ENCODE peak calls at places on chromosomes 16 and 17, in seven cellular contexts. X is WERI-Rb-1, N is dorsolateral prefrontal cortex, P is mammary epithelial cell, Y is HCT116, B is pancreas, I is substantia nigra. D is an unnamed sample.

GRCh38 chr17:74354123-74354522 is 7.5 kb downstream of the BTBD17 start:
- DNase-seq in B (no peak), N (no peak), X (peak; percentile 97), P (no peak), I (no peak), Y (peak; percentile 74), D (no peak)

GRCh38 chr16:86734559-86735480 is 156.5 kb downstream of the FOXL1 start:
- DNase-seq in Y (no peak), B (no peak), X (no peak), N (no peak), P (no peak), I (no peak), D (no peak)

GRCh38 chr17:63440127-63440769 is 5.9 kb downstream of the CYB561 start:
- DNase-seq in N (no peak), X (no peak), Y (no peak), P (no peak), B (no peak), I (no peak), D (no peak)

GRCh38 chr17:64442550-64442971 is 6.4 kb upstream of the MILR1 start:
- DNase-seq in B (no peak), I (no peak), X (no peak), N (no peak), Y (no peak), P (no peak), D (no peak)

GRCh38 chr17:39213852-39214251 is 11.9 kb downstream of the STAC2 start:
- DNase-seq in N (no peak), I (no peak), P (peak; percentile 58), X (no peak), B (no peak), Y (peak; percentile 86), D (peak; percentile 16)

GRCh38 chr17:4858880-4859260 is 25.7 kb downstream of the MINK1 start:
- DNase-seq in X (no peak), I (no peak), N (no peak), P (peak; percentile 93), Y (no peak), B (peak; percentile 51), D (no peak)

GRCh38 chr16:77579283-77579985 is 142.9 kb upstream of the NUDT7 start:
- DNase-seq in Y (no peak), B (no peak), P (no peak), X (no peak), N (no peak), I (no peak), D (no peak)

GRCh38 chr16:56352351-56353053 is 72.8 kb downstream of the AMFR start:
- DNase-seq in Y (no peak), I (no peak), N (no peak), P (no peak), B (no peak), X (no peak), D (no peak)

GRCh38 chr16:49924078-49924477 is 68.2 kb upstream of the ZNF423 start:
- DNase-seq in I (no peak), Y (peak; percentile 27), P (no peak), B (no peak), X (peak; percentile 14), N (peak; percentile 20), D (no peak)

GRCh38 chr17:48351916-48352332 is 78.1 kb downstream of the SKAP1 start:
- DNase-seq in B (no peak), X (no peak), I (no peak), P (peak; percentile 16), Y (peak; percentile 46), N (no peak), D (no peak)

GRCh38 chr17:3821101-3821500 is 20.1 kb upstream of the ITGAE start:
- DNase-seq in I (no peak), Y (no peak), N (no peak), B (no peak), P (no peak), X (no peak), D (no peak)

GRCh38 chr16:10181196-10182162 is 749 bp downstream of the GRIN2A start:
- DNase-seq in N (peak; percentile 74), Y (peak; percentile 21), I (peak; percentile 57), P (peak; percentile 63), X (peak; percentile 84), B (peak; percentile 73), D (peak; percentile 8)

GRCh38 chr17:32746280-32746679 is 130.6 kb downstream of the MYO1D start:
- DNase-seq in N (no peak), Y (no peak), X (no peak), P (no peak), B (no peak), I (no peak), D (no peak)

GRCh38 chr17:57675988-57676387 is 69.1 kb downstream of the CCDC182 start:
- DNase-seq in N (no peak), B (no peak), X (no peak), I (no peak), P (no peak), Y (no peak), D (no peak)

GRCh38 chr17:67555855-67556254 is 161.9 kb upstream of the NOL11 start:
- DNase-seq in I (no peak), X (peak; percentile 30), P (no peak), B (no peak), N (no peak), Y (no peak), D (no peak)

GRCh38 chr17:2856727-2857126 is 60.5 kb downstream of the RAP1GAP2 start:
- DNase-seq in I (no peak), Y (no peak), P (no peak), B (no peak), N (no peak), X (no peak), D (no peak)

GRCh38 chr16:76583466-76583865 is 306.3 kb downstream of the CNTNAP4 start:
- DNase-seq in I (no peak), N (peak; percentile 48), X (peak; percentile 78), B (peak; percentile 8), P (no peak), Y (no peak), D (no peak)

GRCh38 chr17:40218740-40219072 is 398 bp upstream of the WIPF2 start:
- DNase-seq in P (peak; percentile 41), I (peak; percentile 18), Y (peak; percentile 47), N (peak; percentile 88), B (peak; percentile 73), X (peak; percentile 93), D (no peak)

GRCh38 chr16:24573141-24573540 is 33.8 kb downstream of the RBBP6 start:
- DNase-seq in N (no peak), P (no peak), I (no peak), B (no peak), Y (no peak), X (no peak), D (no peak)

GRCh38 chr16:81583893-81584705 is 139.5 kb downstream of the CMIP start:
- DNase-seq in B (no peak), Y (peak; percentile 74), X (no peak), N (no peak), P (peak; percentile 79), I (no peak), D (no peak)

GRCh38 chr16:9297437-9298113 is 206.1 kb downstream of the HAPSTR1 start:
- DNase-seq in B (peak; percentile 24), N (no peak), Y (peak; percentile 34), P (no peak), X (peak; percentile 53), I (no peak), D (no peak)

GRCh38 chr17:45985447-45985846 is 13.6 kb upstream of the STH start:
- DNase-seq in X (no peak), B (no peak), P (no peak), N (no peak), I (no peak), Y (no peak), D (no peak)

GRCh38 chr17:83068641-83069570 is 10.5 kb upstream of the METRNL start:
- DNase-seq in B (no peak), Y (no peak), X (no peak), I (no peak), N (no peak), P (no peak), D (no peak)

GRCh38 chr16:2701272-2701671 is 18.8 kb downstream of the PRSS27 start:
- DNase-seq in I (no peak), B (no peak), Y (no peak), X (no peak), N (no peak), P (no peak), D (no peak)

GRCh38 chr17:31388770-31389672 is 2.5 kb upstream of the RAB11FIP4 start:
- DNase-seq in X (peak; percentile 47), N (no peak), Y (no peak), P (no peak), B (peak; percentile 32), I (no peak), D (no peak)

GRCh38 chr17:40352779-40353394 is 11.7 kb downstream of the GJD3 start:
- DNase-seq in B (no peak), P (no peak), Y (no peak), N (no peak), X (no peak), I (no peak), D (no peak)

GRCh38 chr17:33260638-33261037 is 32.5 kb downstream of the ASIC2 start:
- DNase-seq in P (no peak), B (no peak), I (no peak), X (no peak), Y (no peak), N (no peak), D (no peak)

DNA sequence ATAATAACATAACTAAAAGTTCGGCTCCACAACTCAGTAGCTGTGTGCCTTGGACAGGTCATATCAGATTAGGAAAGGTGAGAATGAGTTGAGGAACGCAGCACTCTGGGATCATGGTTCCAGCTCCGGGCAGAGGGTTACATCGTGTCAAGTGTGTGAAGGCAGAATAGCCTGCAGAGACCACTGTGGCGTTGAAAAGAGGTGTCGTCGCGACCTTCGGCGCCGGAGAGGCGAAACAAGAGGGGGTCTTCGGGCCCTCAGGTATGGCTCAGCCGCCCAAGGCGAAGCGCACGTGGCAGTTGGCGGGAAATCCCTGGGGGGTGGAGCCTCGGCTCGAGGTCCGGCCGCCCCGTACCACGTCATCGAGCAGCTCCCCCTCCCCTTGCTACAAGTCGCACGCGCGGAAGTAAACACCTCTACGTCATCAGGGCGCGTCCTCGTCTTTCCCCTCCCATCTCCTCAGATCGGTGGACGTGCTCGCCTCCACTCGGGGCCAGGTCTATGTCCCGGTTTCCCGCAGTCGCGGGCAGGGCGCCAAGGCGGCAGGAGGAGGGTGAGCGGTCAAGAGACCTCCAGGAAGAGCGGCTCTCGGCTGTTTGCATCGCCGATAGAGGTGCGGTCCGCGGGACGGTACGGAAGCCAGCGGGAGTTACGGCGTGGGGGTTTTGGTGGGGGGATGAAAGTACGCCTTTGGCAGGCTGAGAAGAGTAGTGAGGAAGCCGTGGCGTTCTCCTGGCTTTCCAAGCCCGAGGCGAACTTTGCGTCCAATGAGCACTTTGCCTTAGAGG is at the start of gene DHX40:
- DNase-seq in X (peak; percentile 98), P (peak; percentile 83), N (peak; percentile 93), B (peak; percentile 90), I (peak; percentile 61), Y (peak; percentile 96), D (peak; percentile 76)
- H3K27ac ChIP-seq in X (peak within 1 kb of the TSS; percentile 75), P (peak within 1 kb of the TSS; percentile 87), N (peak within 1 kb of the TSS; percentile 78), B (peak within 1 kb of the TSS; percentile 79), I (peak within 1 kb of the TSS; percentile 89), Y (peak within 1 kb of the TSS; percentile 72), D (peak within 1 kb of the TSS; percentile 39)

GRCh38 chr16:88681709-88682451 is 4.4 kb downstream of the SNAI3 start:
- DNase-seq in X (no peak), B (no peak), Y (no peak), P (no peak), N (peak; percentile 84), I (no peak), D (no peak)
- H3K27ac ChIP-seq in X (no peak overlapping the region), B (peak overlapping the region; percentile 41), Y (no peak overlapping the region), P (no peak overlapping the region), N (peak overlapping the region; percentile 71), I (peak overlapping the region; percentile 42), D (no peak overlapping the region)

GRCh38 chr16:68285683-68286082 is 21.4 kb downstream of the SLC7A6 start:
- DNase-seq in Y (no peak), I (no peak), X (no peak), B (no peak), N (no peak), P (no peak), D (no peak)
- H3K27ac ChIP-seq in Y (no peak overlapping the region), I (peak overlapping the region; percentile 27), X (no peak overlapping the region), B (no peak overlapping the region), N (no peak overlapping the region), P (no peak overlapping the region), D (no peak overlapping the region)

GRCh38 chr17:10120113-10120485 is 78.3 kb downstream of the GAS7 start:
- DNase-seq in I (no peak), B (no peak), N (peak; percentile 32), X (no peak), P (no peak), Y (no peak), D (no peak)
- H3K27ac ChIP-seq in I (no peak overlapping the region), B (peak overlapping the region; percentile 46), N (peak overlapping the region; percentile 52), X (no peak overlapping the region), P (no peak overlapping the region), Y (peak overlapping the region; percentile 74), D (no peak overlapping the region)